ENCODE peak calls at places on chromosomes 12 and 14, in five cellular contexts. J, P, C, V and S are unnamed samples.

GRCh38 chr14:94313991-94314655 is 9.0 kb downstream of the SERPINA6 start:
- DNase-seq in J (no peak), V (no peak), C (no peak), P (no peak), S (no peak)

GRCh38 chr12:64171715-64172114 is 50.4 kb downstream of the KICS2 start:
- DNase-seq in J (no peak), P (no peak), C (no peak), V (no peak), S (no peak)

GRCh38 chr12:94271351-94271750 is 123.0 kb downstream of the PLXNC1 start:
- DNase-seq in C (no peak), J (peak; percentile 40), V (no peak), P (no peak), S (no peak)

GRCh38 chr12:60223242-60223641 is 627.4 kb downstream of the SLC16A7 start:
- DNase-seq in C (no peak), V (no peak), J (no peak), P (no peak), S (no peak)

GRCh38 chr12:107448198-107448597 is 237.4 kb upstream of the PWP1 start:
- DNase-seq in J (no peak), P (no peak), C (peak; percentile 6), V (no peak), S (no peak)

GRCh38 chr14:74429221-74429691 is 3.2 kb upstream of the SYNDIG1L start:
- DNase-seq in P (no peak), C (no peak), V (no peak), J (no peak), S (no peak)

GRCh38 chr12:132153501-132154340 is 9.5 kb downstream of the NOC4L start:
- DNase-seq in C (peak; percentile 40), V (no peak), J (peak; percentile 46), P (no peak), S (peak; percentile 59)

GRCh38 chr12:98750511-98750910 is 105.4 kb downstream of the APAF1 start:
- DNase-seq in P (no peak), C (no peak), J (no peak), V (peak; percentile 87), S (no peak)